ENCODE peak calls at places on chromosomes 13 and 19, in eight cellular contexts. W is testis, H is Peyer's patch, I is IMR-90, U is breast epithelium, N is body of pancreas, A is GM12878, S is thyroid gland. D is an unnamed sample.

GRCh38 chr13:110276553-110276950 is 30.4 kb downstream of the COL4A1 start:
- DNase-seq in W (no peak), H (no peak), I (no peak), U (no peak), N (no peak), A (no peak), S (no peak), D (no peak)

GRCh38 chr19:44869728-44870470 is 21.2 kb upstream of the TOMM40 start:
- DNase-seq in W (peak), H (peak), I (peak), U (no peak), N (peak), A (no peak), S (no peak), D (no peak)

GRCh38 chr19:48332662-48333466 is 7.5 kb downstream of the EMP3 start:
- DNase-seq in W (peak), H (peak), I (peak), U (peak), N (peak), A (peak), S (peak), D (peak)

GRCh38 chr19:10517361-10517759 is at the start of gene S1PR5:
- DNase-seq in W (no peak), H (no peak), I (no peak), U (no peak), N (peak), A (no peak), S (peak), D (no peak)

GRCh38 chr19:31730270-31730669 is 381.0 kb upstream of the TSHZ3 start:
- DNase-seq in W (no peak), H (no peak), I (no peak), U (no peak), N (no peak), A (no peak), S (no peak), D (no peak)

GRCh38 chr13:44578064-44578394 is 1.9 kb upstream of the TSC22D1 start:
- DNase-seq in W (no peak), H (no peak), I (no peak), U (no peak), N (no peak), A (no peak), S (no peak), D (no peak)

GRCh38 chr13:25738342-25738771 is 313.5 kb downstream of the SHISA2 start:
- DNase-seq in W (no peak), H (no peak), I (no peak), U (no peak), N (peak), A (no peak), S (no peak), D (peak)

GRCh38 chr19:35786299-35787160 is 11.2 kb downstream of the ARHGAP33 start:
- DNase-seq in W (no peak), H (no peak), I (no peak), U (no peak), N (no peak), A (no peak), S (no peak), D (no peak)

GRCh38 chr19:29612121-29612520 is 6.0 kb downstream of the POP4 start:
- DNase-seq in W (no peak), H (no peak), I (no peak), U (no peak), N (no peak), A (no peak), S (no peak), D (no peak)

GRCh38 chr13:113077953-113078894 is 27.4 kb upstream of the F7 start:
- DNase-seq in W (no peak), H (no peak), I (no peak), U (no peak), N (no peak), A (no peak), S (no peak), D (no peak)

GRCh38 chr19:17303167-17303939 is at the start of gene ABHD8:
- DNase-seq in W (peak), H (peak), I (peak), U (peak), N (peak), A (peak), S (peak), D (peak)

GRCh38 chr19:5447700-5448311 is 7.4 kb upstream of the ZNRF4 start:
- DNase-seq in W (no peak), H (no peak), I (no peak), U (no peak), N (no peak), A (no peak), S (no peak), D (no peak)

GRCh38 chr13:89307278-89307677 is 1636.1 kb downstream of the SLITRK5 start:
- DNase-seq in W (no peak), H (no peak), I (no peak), U (no peak), N (no peak), A (no peak), S (no peak), D (no peak)

GRCh38 chr13:110541526-110541920 is 20.0 kb downstream of the RAB20 start:
- DNase-seq in W (no peak), H (no peak), I (peak), U (no peak), N (no peak), A (no peak), S (peak), D (no peak)

GRCh38 chr19:52007436-52007804 is 591 bp downstream of the ZNF615 start:
- DNase-seq in W (peak), H (no peak), I (no peak), U (no peak), N (peak), A (no peak), S (no peak), D (no peak)

GRCh38 chr13:45305079-45305478 is 35.9 kb downstream of the TPT1 start:
- DNase-seq in W (no peak), H (no peak), I (no peak), U (no peak), N (no peak), A (no peak), S (no peak), D (peak)

GRCh38 chr13:43123856-43124255 is 100.5 kb downstream of the DNAJC15 start:
- DNase-seq in W (no peak), H (no peak), I (no peak), U (no peak), N (no peak), A (no peak), S (no peak), D (no peak)

GRCh38 chr13:114099191-114099590 is 33.2 kb downstream of the RASA3 start:
- DNase-seq in W (peak), H (peak), I (peak), U (peak), N (peak), A (no peak), S (peak), D (peak)

GRCh38 chr13:30000373-30000770 is 150.0 kb upstream of the UBL3 start:
- DNase-seq in W (no peak), H (no peak), I (no peak), U (no peak), N (no peak), A (no peak), S (no peak), D (no peak)

GRCh38 chr19:898663-899062 is 5.4 kb downstream of the RNU6-9 start:
- DNase-seq in W (peak), H (peak), I (no peak), U (no peak), N (no peak), A (no peak), S (no peak), D (no peak)

GRCh38 chr13:48216204-48216711 is 16.7 kb upstream of the ITM2B start:
- DNase-seq in W (no peak), H (no peak), I (no peak), U (no peak), N (no peak), A (no peak), S (no peak), D (no peak)

GRCh38 chr13:95020298-95020987 is 280.8 kb downstream of the ABCC4 start:
- DNase-seq in W (no peak), H (no peak), I (no peak), U (no peak), N (no peak), A (no peak), S (no peak), D (no peak)

GRCh38 chr13:21674271-21675009 is 3.6 kb downstream of the FGF9 start:
- DNase-seq in W (no peak), H (no peak), I (no peak), U (no peak), N (no peak), A (no peak), S (no peak), D (peak)

GRCh38 chr19:49019242-49019932 is 2.5 kb upstream of the LHB start:
- DNase-seq in W (peak), H (peak), I (peak), U (no peak), N (peak), A (no peak), S (peak), D (peak)

GRCh38 chr13:81051873-81052272 is 710.9 kb upstream of the SPRY2 start:
- DNase-seq in W (no peak), H (no peak), I (no peak), U (no peak), N (no peak), A (no peak), S (no peak), D (no peak)

GRCh38 chr13:85509512-85509911 is 289.7 kb downstream of the SLITRK6 start:
- DNase-seq in W (no peak), H (no peak), I (peak), U (no peak), N (no peak), A (no peak), S (no peak), D (no peak)

GRCh38 chr13:113029487-113030258 is 60.7 kb downstream of the MCF2L start:
- DNase-seq in W (peak), H (peak), I (no peak), U (no peak), N (peak), A (no peak), S (peak), D (peak)

GRCh38 chr19:47675859-47676258 is 37.4 kb upstream of the EHD2 start:
- DNase-seq in W (no peak), H (no peak), I (no peak), U (no peak), N (no peak), A (no peak), S (no peak), D (no peak)

GRCh38 chr19:1580382-1580781 is 12.3 kb upstream of the MEX3D start:
- DNase-seq in W (no peak), H (no peak), I (no peak), U (no peak), N (no peak), A (no peak), S (no peak), D (no peak)

GRCh38 chr13:31968473-31968872 is 63.1 kb upstream of the FRY start:
- DNase-seq in W (peak), H (peak), I (no peak), U (no peak), N (peak), A (no peak), S (peak), D (no peak)

GRCh38 chr19:30557927-30558557 is 185.9 kb downstream of the ZNF536 start:
- DNase-seq in W (no peak), H (peak), I (no peak), U (no peak), N (no peak), A (no peak), S (no peak), D (no peak)

GRCh38 chr13:93227280-93227905 is 786 bp downstream of the GPC6 start:
- DNase-seq in W (peak), H (no peak), I (peak), U (no peak), N (no peak), A (no peak), S (peak), D (no peak)

GRCh38 chr13:93226065-93226622 is 463 bp upstream of the GPC6 start:
- DNase-seq in W (no peak), H (no peak), I (no peak), U (no peak), N (no peak), A (no peak), S (no peak), D (no peak)

GRCh38 chr13:93230466-93230865 is 3.9 kb downstream of the GPC6 start:
- DNase-seq in W (no peak), H (no peak), I (peak), U (no peak), N (no peak), A (no peak), S (no peak), D (no peak)

GRCh38 chr13:93226623-93227279 is at the start of gene GPC6:
- DNase-seq in W (peak), H (no peak), I (peak), U (no peak), N (peak), A (no peak), S (peak), D (peak)

GRCh38 chr13:93227906-93228801 is 1.5 kb downstream of the GPC6 start:
- DNase-seq in W (peak), H (peak), I (peak), U (no peak), N (peak), A (no peak), S (peak), D (peak)
- TF ChIP-seq POLR2A in W (no peak), H (no peak), I (peak), U (no peak), N (no peak), A (no peak), S (no peak), D (no peak)

GRCh38 chr13:60396783-60397692 is at the start of gene TDRD3:
- DNase-seq in W (peak), H (peak), I (peak), U (peak), N (peak), A (peak), S (peak), D (peak)
- TF ChIP-seq POLR2A in W (no peak), H (peak), I (no peak), U (no peak), N (peak), A (peak), S (peak), D (peak)

GRCh38 chr19:38395381-38396127 is 7.1 kb downstream of the SPRED3 start:
- DNase-seq in W (no peak), H (no peak), I (no peak), U (no peak), N (no peak), A (no peak), S (no peak), D (no peak)
- TF ChIP-seq POLR2A in W (no peak), H (no peak), I (no peak), U (no peak), N (no peak), A (no peak), S (no peak), D (no peak)

DNA sequence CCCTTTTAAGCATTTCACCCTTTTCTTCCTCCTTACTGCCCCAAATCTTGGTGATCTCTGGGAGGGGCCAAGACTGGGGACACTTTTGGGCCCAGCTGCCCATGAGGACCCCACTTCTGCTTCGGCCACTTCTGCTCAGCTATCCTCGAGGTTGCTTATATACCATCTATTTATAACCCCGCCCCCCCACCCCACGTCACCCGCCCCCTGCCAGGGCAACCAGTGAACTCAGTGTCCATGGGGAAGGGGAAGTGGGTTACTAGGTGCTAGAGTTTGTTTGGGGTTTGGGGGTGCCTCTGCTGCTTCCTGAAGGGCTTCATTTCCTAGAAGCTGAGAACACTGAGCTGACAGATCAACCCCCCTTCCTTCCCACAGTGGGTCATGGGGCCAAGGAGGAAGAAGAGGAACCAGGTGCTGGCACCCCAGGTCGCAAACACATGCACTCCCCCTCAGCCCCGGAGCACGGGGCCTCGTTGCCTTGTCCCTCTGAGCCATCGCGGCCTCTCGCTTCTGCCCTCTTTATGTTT is 6.1 kb upstream of the ADGRE5 start:
- DNase-seq in W (no peak), H (peak), I (no peak), U (no peak), N (peak), A (no peak), S (peak), D (no peak)
- TF ChIP-seq POLR2A in W (no peak), H (peak), I (no peak), U (no peak), N (no peak), A (peak), S (no peak), D (no peak)

GRCh38 chr13:74134226-74134776 is at the start of gene KLF12:
- DNase-seq in W (peak), H (peak), I (peak), U (peak), N (peak), A (peak), S (peak), D (no peak)

GRCh38 chr13:74132768-74133656 is 1.2 kb downstream of the KLF12 start:
- DNase-seq in W (peak), H (peak), I (peak), U (no peak), N (peak), A (no peak), S (peak), D (no peak)

GRCh38 chr13:74134777-74135305 is 637 bp upstream of the KLF12 start:
- DNase-seq in W (peak), H (peak), I (no peak), U (peak), N (peak), A (no peak), S (peak), D (no peak)

GRCh38 chr13:74132152-74132767 is 1.9 kb downstream of the KLF12 start:
- DNase-seq in W (no peak), H (peak), I (peak), U (no peak), N (no peak), A (no peak), S (no peak), D (no peak)

DNA sequence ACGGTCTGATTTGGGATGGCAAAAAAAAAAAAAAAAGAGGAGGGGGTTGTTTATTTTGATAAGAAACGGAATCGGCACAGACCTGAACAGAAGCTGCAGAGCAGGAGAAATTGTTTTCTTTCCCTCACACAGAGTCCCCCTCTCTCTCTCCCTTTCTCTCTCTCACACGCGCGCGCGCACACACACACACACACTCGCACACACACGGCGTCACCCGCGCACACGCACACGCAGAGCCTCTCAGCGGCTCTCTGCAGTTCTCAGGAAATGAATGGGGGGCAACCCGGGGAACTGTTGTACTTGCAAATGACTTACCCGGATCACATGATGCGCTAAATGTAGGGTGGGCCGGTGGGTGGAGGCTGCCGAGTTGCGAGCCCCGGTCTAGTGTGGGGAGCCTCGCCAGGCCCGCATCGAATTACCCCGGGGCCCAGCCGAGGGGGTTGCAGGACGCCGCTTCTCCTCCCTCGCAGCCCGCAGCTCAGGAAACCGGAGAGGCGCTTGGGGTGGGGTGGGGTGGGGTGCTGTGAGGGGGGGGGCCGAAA is 475 bp downstream of the KLF12 start:
- DNase-seq in W (peak), H (peak), I (peak), U (peak), N (peak), A (peak), S (peak), D (no peak)
- TF ChIP-seq POLR2A in W (no peak), H (peak), I (peak), U (no peak), N (peak), A (no peak), S (peak), D (no peak)

GRCh38 chr19:16078759-16079707 is 2.7 kb downstream of the TPM4 start:
- DNase-seq in W (peak), H (peak), I (peak), U (peak), N (peak), A (peak), S (peak), D (peak)
- TF ChIP-seq POLR2A in W (no peak), H (no peak), I (peak), U (peak), N (peak), A (peak), S (no peak), D (peak)

GRCh38 chr13:27622102-27622820 is 569 bp downstream of the POLR1D start:
- DNase-seq in W (peak), H (no peak), I (peak), U (no peak), N (peak), A (no peak), S (no peak), D (peak)

GRCh38 chr13:27622881-27623280 is 1.2 kb downstream of the POLR1D start:
- DNase-seq in W (no peak), H (no peak), I (no peak), U (no peak), N (no peak), A (no peak), S (no peak), D (no peak)

GRCh38 chr13:27621116-27621365 is 651 bp upstream of the POLR1D start:
- DNase-seq in W (no peak), H (no peak), I (no peak), U (no peak), N (no peak), A (no peak), S (no peak), D (no peak)

GRCh38 chr13:27620377-27621115 is at the start of gene LNX2:
- DNase-seq in W (peak), H (peak), I (peak), U (peak), N (peak), A (peak), S (peak), D (peak)

DNA sequence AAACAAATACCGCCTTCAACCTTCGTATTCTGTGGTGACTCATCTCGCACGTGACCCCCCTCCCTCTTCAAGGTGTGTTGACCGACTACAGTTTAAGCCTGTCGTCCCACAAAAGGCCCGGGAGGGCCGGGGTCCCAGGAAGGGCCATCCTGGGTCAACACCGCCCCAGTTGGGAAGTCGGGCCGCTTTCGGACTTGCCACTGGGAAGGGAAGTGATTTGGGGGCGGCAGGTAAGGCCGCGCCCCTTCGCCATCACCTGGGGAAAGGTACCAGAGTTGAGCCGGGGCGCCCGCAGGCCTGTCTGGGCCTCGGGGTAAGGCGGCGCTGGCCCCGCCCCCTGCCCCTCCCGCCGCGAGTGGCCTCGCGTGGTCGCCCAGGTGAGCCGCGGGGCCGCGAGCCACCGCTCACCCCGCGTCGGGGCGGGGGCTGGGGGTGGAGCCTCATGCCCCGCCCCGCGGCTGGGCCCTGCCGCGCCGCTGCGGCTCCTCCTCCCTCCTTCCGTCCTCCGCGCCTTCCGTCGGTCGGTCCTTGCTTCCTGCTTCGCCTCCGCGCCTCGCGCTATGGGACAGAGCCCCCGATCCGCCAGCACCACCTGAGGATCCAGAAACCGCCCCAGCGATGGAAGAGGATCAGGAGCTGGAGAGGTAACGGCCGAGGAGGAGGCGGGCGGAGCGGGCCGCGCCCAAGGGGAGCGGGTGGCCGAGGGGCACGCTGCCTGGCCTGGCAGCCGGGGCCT is at the start of gene POLR1D:
- DNase-seq in W (peak), H (peak), I (peak), U (peak), N (peak), A (peak), S (peak), D (peak)
- TF ChIP-seq POLR2A in W (peak), H (peak), I (peak), U (peak), N (peak), A (peak), S (peak), D (peak)

GRCh38 chr13:19633340-19634128 is at the start of gene MPHOSPH8:
- DNase-seq in W (peak), H (peak), I (peak), U (peak), N (peak), A (peak), S (peak), D (peak)
- TF ChIP-seq POLR2A in W (peak), H (peak), I (no peak), U (peak), N (peak), A (peak), S (peak), D (peak)

D was measured in erythroblast.